ENCODE peak calls at places on chromosomes 1 and 21, in six cellular contexts. One of them, this sample, is unnamed.
A peak's percentile ranks its signal among the peaks of the same experiment; 100 is the strongest.

GRCh38 chr1:36123357-36123756 is 1.7 kb downstream of the COL8A2 start:
- DNase-seq in globus pallidus: peak; percentile 54
- DNase-seq in AG10803: peak; percentile 37
- DNase-seq in upper lobe of right lung: peak; percentile 77
- DNase-seq in adrenal gland: no peak
- DNase-seq in mesothelial cell of epicardium: no peak
- DNase-seq in this sample: no peak

GRCh38 chr21:43331962-43332458 is 94.9 kb downstream of the SIK1 start:
- DNase-seq in mesothelial cell of epicardium: no peak
- DNase-seq in adrenal gland: peak; percentile 56
- DNase-seq in upper lobe of right lung: no peak
- DNase-seq in globus pallidus: peak; percentile 94
- DNase-seq in AG10803: peak; percentile 43
- DNase-seq in this sample: no peak

GRCh38 chr1:156821801-156822200 is 5.2 kb upstream of the SH2D2A start:
- DNase-seq in AG10803: peak; percentile 64
- DNase-seq in upper lobe of right lung: no peak
- DNase-seq in mesothelial cell of epicardium: no peak
- DNase-seq in globus pallidus: no peak
- DNase-seq in adrenal gland: no peak
- DNase-seq in this sample: no peak

GRCh38 chr1:56285554-56286402 is 293.6 kb downstream of the PLPP3 start:
- DNase-seq in upper lobe of right lung: no peak
- DNase-seq in adrenal gland: no peak
- DNase-seq in globus pallidus: no peak
- DNase-seq in mesothelial cell of epicardium: no peak
- DNase-seq in AG10803: peak; percentile 83
- DNase-seq in this sample: no peak

GRCh38 chr1:3113047-3113740 is 44.2 kb downstream of the PRDM16 start:
- DNase-seq in mesothelial cell of epicardium: no peak
- DNase-seq in upper lobe of right lung: no peak
- DNase-seq in AG10803: no peak
- DNase-seq in globus pallidus: no peak
- DNase-seq in adrenal gland: peak; percentile 29
- DNase-seq in this sample: no peak

GRCh38 chr1:5971471-5972197 is 20.6 kb downstream of the NPHP4 start:
- DNase-seq in AG10803: no peak
- DNase-seq in mesothelial cell of epicardium: no peak
- DNase-seq in upper lobe of right lung: no peak
- DNase-seq in adrenal gland: no peak
- DNase-seq in globus pallidus: no peak
- DNase-seq in this sample: no peak

GRCh38 chr1:115089443-115090340 is at the start of gene TSPAN2:
- DNase-seq in mesothelial cell of epicardium: peak; percentile 66
- DNase-seq in upper lobe of right lung: peak; percentile 73
- DNase-seq in globus pallidus: no peak
- DNase-seq in AG10803: peak; percentile 41
- DNase-seq in adrenal gland: peak; percentile 20
- DNase-seq in this sample: peak; percentile 92

GRCh38 chr1:26785611-26786436 is 1.9 kb upstream of the PIGV start:
- DNase-seq in globus pallidus: peak; percentile 66
- DNase-seq in AG10803: peak; percentile 83
- DNase-seq in upper lobe of right lung: no peak
- DNase-seq in mesothelial cell of epicardium: no peak
- DNase-seq in adrenal gland: no peak
- DNase-seq in this sample: peak; percentile 18

GRCh38 chr1:46034601-46035516 is 97.6 kb downstream of the PIK3R3 start:
- DNase-seq in adrenal gland: peak; percentile 60
- DNase-seq in AG10803: no peak
- DNase-seq in globus pallidus: no peak
- DNase-seq in mesothelial cell of epicardium: no peak
- DNase-seq in upper lobe of right lung: no peak
- DNase-seq in this sample: no peak

GRCh38 chr1:51072040-51072439 is 30.0 kb upstream of the C1orf185 start:
- DNase-seq in mesothelial cell of epicardium: no peak
- DNase-seq in AG10803: no peak
- DNase-seq in globus pallidus: no peak
- DNase-seq in upper lobe of right lung: no peak
- DNase-seq in adrenal gland: no peak
- DNase-seq in this sample: no peak

GRCh38 chr1:65105596-65105995 is 42.4 kb upstream of the AK4 start:
- DNase-seq in AG10803: no peak
- DNase-seq in mesothelial cell of epicardium: no peak
- DNase-seq in globus pallidus: no peak
- DNase-seq in adrenal gland: no peak
- DNase-seq in upper lobe of right lung: no peak
- DNase-seq in this sample: no peak

GRCh38 chr1:168792142-168792541 is 63.1 kb upstream of the DPT start:
- DNase-seq in adrenal gland: no peak
- DNase-seq in globus pallidus: no peak
- DNase-seq in mesothelial cell of epicardium: no peak
- DNase-seq in AG10803: no peak
- DNase-seq in upper lobe of right lung: no peak
- DNase-seq in this sample: no peak

GRCh38 chr1:202056644-202057334 is 46.4 kb downstream of the ELF3 start:
- DNase-seq in globus pallidus: no peak
- DNase-seq in mesothelial cell of epicardium: no peak
- DNase-seq in adrenal gland: no peak
- DNase-seq in upper lobe of right lung: peak; percentile 84
- DNase-seq in AG10803: no peak
- DNase-seq in this sample: no peak

GRCh38 chr1:163084330-163084729 is 15.2 kb downstream of the RGS4 start:
- DNase-seq in AG10803: peak; percentile 63
- DNase-seq in globus pallidus: no peak
- DNase-seq in adrenal gland: no peak
- DNase-seq in mesothelial cell of epicardium: no peak
- DNase-seq in upper lobe of right lung: no peak
- DNase-seq in this sample: no peak

GRCh38 chr1:205491794-205492193 is 12.7 kb upstream of the CDK18 start:
- DNase-seq in mesothelial cell of epicardium: no peak
- DNase-seq in adrenal gland: no peak
- DNase-seq in globus pallidus: no peak
- DNase-seq in upper lobe of right lung: no peak
- DNase-seq in AG10803: peak; percentile 16
- DNase-seq in this sample: no peak

GRCh38 chr1:115313173-115313572 is 24.9 kb downstream of the NGF start:
- DNase-seq in globus pallidus: peak; percentile 22
- DNase-seq in AG10803: no peak
- DNase-seq in upper lobe of right lung: no peak
- DNase-seq in adrenal gland: no peak
- DNase-seq in mesothelial cell of epicardium: no peak
- DNase-seq in this sample: no peak

GRCh38 chr1:173364827-173365226 is 112.3 kb upstream of the PRDX6 start:
- DNase-seq in upper lobe of right lung: no peak
- DNase-seq in mesothelial cell of epicardium: no peak
- DNase-seq in AG10803: no peak
- DNase-seq in adrenal gland: no peak
- DNase-seq in globus pallidus: no peak
- DNase-seq in this sample: peak; percentile 8

GRCh38 chr1:44714944-44715571 is 15.9 kb downstream of the RNU5D-1 start:
- DNase-seq in upper lobe of right lung: no peak
- DNase-seq in globus pallidus: peak; percentile 74
- DNase-seq in mesothelial cell of epicardium: peak; percentile 71
- DNase-seq in AG10803: peak; percentile 75
- DNase-seq in adrenal gland: peak; percentile 72
- DNase-seq in this sample: peak; percentile 75

GRCh38 chr1:237124856-237125462 is 83.0 kb downstream of the RYR2 start:
- DNase-seq in adrenal gland: no peak
- DNase-seq in globus pallidus: no peak
- DNase-seq in mesothelial cell of epicardium: no peak
- DNase-seq in upper lobe of right lung: no peak
- DNase-seq in AG10803: no peak
- DNase-seq in this sample: peak; percentile 32

GRCh38 chr1:220113136-220113695 is 19.3 kb downstream of the IARS2 start:
- DNase-seq in mesothelial cell of epicardium: no peak
- DNase-seq in upper lobe of right lung: no peak
- DNase-seq in adrenal gland: no peak
- DNase-seq in globus pallidus: no peak
- DNase-seq in AG10803: peak; percentile 26
- DNase-seq in this sample: peak; percentile 43

GRCh38 chr1:15962176-15962575 is 13.7 kb downstream of the ZBTB17 start:
- DNase-seq in mesothelial cell of epicardium: no peak
- DNase-seq in globus pallidus: no peak
- DNase-seq in AG10803: no peak
- DNase-seq in adrenal gland: peak; percentile 60
- DNase-seq in upper lobe of right lung: no peak
- DNase-seq in this sample: no peak

GRCh38 chr1:173868266-173869107 is at the start of gene ZBTB37:
- DNase-seq in AG10803: no peak
- DNase-seq in upper lobe of right lung: peak; percentile 98
- DNase-seq in mesothelial cell of epicardium: peak; percentile 90
- DNase-seq in adrenal gland: peak; percentile 82
- DNase-seq in globus pallidus: peak; percentile 50
- DNase-seq in this sample: peak; percentile 96

GRCh38 chr1:223714849-223715709 is 2.7 kb downstream of the CAPN2 start:
- DNase-seq in globus pallidus: no peak
- DNase-seq in adrenal gland: peak; percentile 82
- DNase-seq in mesothelial cell of epicardium: no peak
- DNase-seq in AG10803: peak; percentile 73
- DNase-seq in upper lobe of right lung: no peak
- DNase-seq in this sample: peak; percentile 41

GRCh38 chr1:197024460-197024859 is 42.6 kb downstream of the F13B start:
- DNase-seq in globus pallidus: no peak
- DNase-seq in AG10803: peak; percentile 68
- DNase-seq in adrenal gland: no peak
- DNase-seq in upper lobe of right lung: no peak
- DNase-seq in mesothelial cell of epicardium: no peak
- DNase-seq in this sample: no peak

GRCh38 chr1:238738942-238739341 is 647.4 kb upstream of the CHRM3 start:
- DNase-seq in globus pallidus: no peak
- DNase-seq in adrenal gland: no peak
- DNase-seq in upper lobe of right lung: no peak
- DNase-seq in AG10803: peak; percentile 6
- DNase-seq in mesothelial cell of epicardium: no peak
- DNase-seq in this sample: peak; percentile 20

GRCh38 chr1:44103270-44104131 is 15.1 kb upstream of the KLF17 start:
- DNase-seq in AG10803: no peak
- DNase-seq in upper lobe of right lung: peak; percentile 63
- DNase-seq in adrenal gland: no peak
- DNase-seq in mesothelial cell of epicardium: no peak
- DNase-seq in globus pallidus: no peak
- DNase-seq in this sample: peak; percentile 76

GRCh38 chr1:204989266-204990058 is 53.5 kb upstream of the CNTN2 start:
- DNase-seq in mesothelial cell of epicardium: peak; percentile 86
- DNase-seq in AG10803: peak; percentile 68
- DNase-seq in globus pallidus: peak; percentile 93
- DNase-seq in adrenal gland: peak; percentile 76
- DNase-seq in upper lobe of right lung: peak; percentile 75
- DNase-seq in this sample: peak; percentile 90

GRCh38 chr1:116360435-116361173 is 12.4 kb upstream of the ATP1A1 start:
- DNase-seq in mesothelial cell of epicardium: no peak
- DNase-seq in adrenal gland: no peak
- DNase-seq in globus pallidus: peak; percentile 43
- DNase-seq in AG10803: peak; percentile 38
- DNase-seq in upper lobe of right lung: no peak
- DNase-seq in this sample: no peak

GRCh38 chr1:110880708-110881374 is 7.9 kb downstream of the CD53 start:
- DNase-seq in mesothelial cell of epicardium: no peak
- DNase-seq in globus pallidus: no peak
- DNase-seq in AG10803: no peak
- DNase-seq in adrenal gland: no peak
- DNase-seq in upper lobe of right lung: no peak
- DNase-seq in this sample: no peak

GRCh38 chr1:77951328-77951727 is 27.5 kb downstream of the FUBP1 start:
- DNase-seq in globus pallidus: no peak
- DNase-seq in mesothelial cell of epicardium: no peak
- DNase-seq in upper lobe of right lung: no peak
- DNase-seq in AG10803: no peak
- DNase-seq in adrenal gland: no peak
- DNase-seq in this sample: no peak

GRCh38 chr1:21449906-21450305 is 10.0 kb downstream of the NBPF3 start:
- DNase-seq in globus pallidus: no peak
- DNase-seq in adrenal gland: no peak
- DNase-seq in mesothelial cell of epicardium: no peak
- DNase-seq in upper lobe of right lung: no peak
- DNase-seq in AG10803: peak; percentile 51
- DNase-seq in this sample: no peak

GRCh38 chr21:42149656-42150457 is 69.1 kb upstream of the ABCG1 start:
- DNase-seq in adrenal gland: peak; percentile 4
- DNase-seq in mesothelial cell of epicardium: no peak
- DNase-seq in AG10803: no peak
- DNase-seq in globus pallidus: no peak
- DNase-seq in upper lobe of right lung: peak; percentile 51
- DNase-seq in this sample: no peak